ENCODE peak calls at places on chromosomes 12 and 14, in nine cellular contexts. One of them, this sample, is unnamed.
A peak's percentile ranks its signal among the peaks of the same experiment; 100 is the strongest.

GRCh38 chr14:40003773-40004172 is 571.5 kb upstream of the FBXO33 start:
- DNase-seq in stimulated activated naive CD4-positive, alpha-beta T cell: no peak
- DNase-seq in AG09319: no peak
- DNase-seq in CD4-positive, CD25-positive, alpha-beta regulatory T cell: no peak
- DNase-seq in thoracic aorta: no peak
- DNase-seq in GM18507: no peak
- DNase-seq in GM06990: no peak
- DNase-seq in stimulated activated CD4-positive, alpha-beta T cell treated with anti-CD3 and anti-CD28 coated beads, Interleukin-1b, Interleukin-23, amount 100 ng/mL, for 24 hours: no peak
- DNase-seq in RWPE1: no peak
- DNase-seq in this sample: no peak

GRCh38 chr12:70364695-70365397 is 1.2 kb upstream of the KCNMB4 start:
- DNase-seq in stimulated activated naive CD4-positive, alpha-beta T cell: no peak
- DNase-seq in AG09319: no peak
- DNase-seq in CD4-positive, CD25-positive, alpha-beta regulatory T cell: no peak
- DNase-seq in thoracic aorta: no peak
- DNase-seq in GM18507: no peak
- DNase-seq in GM06990: no peak
- DNase-seq in stimulated activated CD4-positive, alpha-beta T cell treated with anti-CD3 and anti-CD28 coated beads, Interleukin-1b, Interleukin-23, amount 100 ng/mL, for 24 hours: no peak
- DNase-seq in RWPE1: no peak
- DNase-seq in this sample: no peak

GRCh38 chr12:98646165-98646764 is 1.2 kb downstream of the APAF1 start:
- DNase-seq in stimulated activated naive CD4-positive, alpha-beta T cell: no peak
- DNase-seq in AG09319: no peak
- DNase-seq in CD4-positive, CD25-positive, alpha-beta regulatory T cell: no peak
- DNase-seq in thoracic aorta: no peak
- DNase-seq in GM18507: no peak
- DNase-seq in GM06990: no peak
- DNase-seq in stimulated activated CD4-positive, alpha-beta T cell treated with anti-CD3 and anti-CD28 coated beads, Interleukin-1b, Interleukin-23, amount 100 ng/mL, for 24 hours: no peak
- DNase-seq in RWPE1: no peak
- DNase-seq in this sample: no peak

GRCh38 chr12:58640314-58640713 is 280.0 kb downstream of the LRIG3 start:
- DNase-seq in stimulated activated naive CD4-positive, alpha-beta T cell: no peak
- DNase-seq in AG09319: no peak
- DNase-seq in CD4-positive, CD25-positive, alpha-beta regulatory T cell: no peak
- DNase-seq in thoracic aorta: no peak
- DNase-seq in GM18507: no peak
- DNase-seq in GM06990: no peak
- DNase-seq in stimulated activated CD4-positive, alpha-beta T cell treated with anti-CD3 and anti-CD28 coated beads, Interleukin-1b, Interleukin-23, amount 100 ng/mL, for 24 hours: no peak
- DNase-seq in RWPE1: no peak
- DNase-seq in this sample: no peak

GRCh38 chr12:53201170-53201541 is 5.9 kb downstream of the ITGB7 start:
- DNase-seq in stimulated activated naive CD4-positive, alpha-beta T cell: peak; percentile 36
- DNase-seq in AG09319: no peak
- DNase-seq in CD4-positive, CD25-positive, alpha-beta regulatory T cell: no peak
- DNase-seq in thoracic aorta: no peak
- DNase-seq in GM18507: no peak
- DNase-seq in GM06990: no peak
- DNase-seq in stimulated activated CD4-positive, alpha-beta T cell treated with anti-CD3 and anti-CD28 coated beads, Interleukin-1b, Interleukin-23, amount 100 ng/mL, for 24 hours: no peak
- DNase-seq in RWPE1: no peak
- DNase-seq in this sample: no peak

GRCh38 chr14:36522972-36523685 is 3.1 kb upstream of the NKX2-1 start:
- DNase-seq in stimulated activated naive CD4-positive, alpha-beta T cell: no peak
- DNase-seq in AG09319: no peak
- DNase-seq in CD4-positive, CD25-positive, alpha-beta regulatory T cell: no peak
- DNase-seq in thoracic aorta: no peak
- DNase-seq in GM18507: no peak
- DNase-seq in GM06990: no peak
- DNase-seq in stimulated activated CD4-positive, alpha-beta T cell treated with anti-CD3 and anti-CD28 coated beads, Interleukin-1b, Interleukin-23, amount 100 ng/mL, for 24 hours: no peak
- DNase-seq in RWPE1: no peak
- DNase-seq in this sample: no peak

GRCh38 chr14:32017587-32017986 is 59.5 kb upstream of the ARHGAP5 start:
- DNase-seq in stimulated activated naive CD4-positive, alpha-beta T cell: no peak
- DNase-seq in AG09319: no peak
- DNase-seq in CD4-positive, CD25-positive, alpha-beta regulatory T cell: no peak
- DNase-seq in thoracic aorta: no peak
- DNase-seq in GM18507: no peak
- DNase-seq in GM06990: no peak
- DNase-seq in stimulated activated CD4-positive, alpha-beta T cell treated with anti-CD3 and anti-CD28 coated beads, Interleukin-1b, Interleukin-23, amount 100 ng/mL, for 24 hours: no peak
- DNase-seq in RWPE1: no peak
- DNase-seq in this sample: no peak

GRCh38 chr14:96051642-96052540 is 12.7 kb downstream of the C14orf132 start:
- DNase-seq in stimulated activated naive CD4-positive, alpha-beta T cell: no peak
- DNase-seq in AG09319: no peak
- DNase-seq in CD4-positive, CD25-positive, alpha-beta regulatory T cell: no peak
- DNase-seq in thoracic aorta: no peak
- DNase-seq in GM18507: peak; percentile 25
- DNase-seq in GM06990: no peak
- DNase-seq in stimulated activated CD4-positive, alpha-beta T cell treated with anti-CD3 and anti-CD28 coated beads, Interleukin-1b, Interleukin-23, amount 100 ng/mL, for 24 hours: no peak
- DNase-seq in RWPE1: no peak
- DNase-seq in this sample: peak; percentile 25

GRCh38 chr12:128266559-128267245 is at the start of gene TMEM132C:
- DNase-seq in stimulated activated naive CD4-positive, alpha-beta T cell: no peak
- DNase-seq in AG09319: no peak
- DNase-seq in CD4-positive, CD25-positive, alpha-beta regulatory T cell: no peak
- DNase-seq in thoracic aorta: no peak
- DNase-seq in GM18507: no peak
- DNase-seq in GM06990: no peak
- DNase-seq in stimulated activated CD4-positive, alpha-beta T cell treated with anti-CD3 and anti-CD28 coated beads, Interleukin-1b, Interleukin-23, amount 100 ng/mL, for 24 hours: no peak
- DNase-seq in RWPE1: no peak
- DNase-seq in this sample: no peak

GRCh38 chr12:22284871-22285270 is 49.6 kb downstream of the ST8SIA1 start:
- DNase-seq in stimulated activated naive CD4-positive, alpha-beta T cell: no peak
- DNase-seq in AG09319: no peak
- DNase-seq in CD4-positive, CD25-positive, alpha-beta regulatory T cell: no peak
- DNase-seq in thoracic aorta: no peak
- DNase-seq in GM18507: no peak
- DNase-seq in GM06990: no peak
- DNase-seq in stimulated activated CD4-positive, alpha-beta T cell treated with anti-CD3 and anti-CD28 coated beads, Interleukin-1b, Interleukin-23, amount 100 ng/mL, for 24 hours: no peak
- DNase-seq in RWPE1: no peak
- DNase-seq in this sample: no peak

GRCh38 chr12:132651444-132652100 is 33.0 kb downstream of the P2RX2 start:
- DNase-seq in stimulated activated naive CD4-positive, alpha-beta T cell: no peak
- DNase-seq in AG09319: no peak
- DNase-seq in CD4-positive, CD25-positive, alpha-beta regulatory T cell: no peak
- DNase-seq in thoracic aorta: no peak
- DNase-seq in GM18507: no peak
- DNase-seq in GM06990: no peak
- DNase-seq in stimulated activated CD4-positive, alpha-beta T cell treated with anti-CD3 and anti-CD28 coated beads, Interleukin-1b, Interleukin-23, amount 100 ng/mL, for 24 hours: no peak
- DNase-seq in RWPE1: no peak
- DNase-seq in this sample: no peak

GRCh38 chr14:54867011-54867410 is 35.6 kb downstream of the GCH1 start:
- DNase-seq in stimulated activated naive CD4-positive, alpha-beta T cell: no peak
- DNase-seq in AG09319: no peak
- DNase-seq in CD4-positive, CD25-positive, alpha-beta regulatory T cell: no peak
- DNase-seq in thoracic aorta: no peak
- DNase-seq in GM18507: no peak
- DNase-seq in GM06990: no peak
- DNase-seq in stimulated activated CD4-positive, alpha-beta T cell treated with anti-CD3 and anti-CD28 coated beads, Interleukin-1b, Interleukin-23, amount 100 ng/mL, for 24 hours: no peak
- DNase-seq in RWPE1: no peak
- DNase-seq in this sample: no peak